ENCODE peak calls at places on chromosome 1, in six cellular contexts. E is kidney, X is astrocyte of the spinal cord, S is fibroblast of villous mesenchyme, A is GM23338, U is endothelial cell. W is an unnamed sample.
A peak's percentile ranks its signal among the peaks of the same experiment; 100 is the strongest.

GRCh38 chr1:29736582-29737188 is 500.4 kb downstream of the PTPRU start:
- DNase-seq in E (no peak), X (peak; percentile 67), S (peak; percentile 59), A (peak; percentile 89), U (peak; percentile 62), W (peak; percentile 76)

GRCh38 chr1:59016390-59016789 is 232.5 kb upstream of the JUN start:
- DNase-seq in E (no peak), X (peak; percentile 46), S (no peak), A (no peak), U (no peak), W (no peak)

GRCh38 chr1:25707280-25708016 is 90.9 kb downstream of the MAN1C1 start:
- DNase-seq in E (no peak), X (no peak), S (peak; percentile 77), A (peak; percentile 68), U (no peak), W (no peak)

GRCh38 chr1:244065063-244065788 is 14.1 kb downstream of the ZBTB18 start:
- DNase-seq in E (no peak), X (no peak), S (no peak), A (no peak), U (no peak), W (no peak)

GRCh38 chr1:61056674-61057439 is 25.5 kb upstream of the NFIA start:
- DNase-seq in E (peak; percentile 78), X (peak; percentile 52), S (peak; percentile 47), A (peak; percentile 8), U (peak; percentile 34), W (peak; percentile 69)

GRCh38 chr1:184262119-184262518 is 124.7 kb upstream of the C1orf21 start:
- DNase-seq in E (no peak), X (no peak), S (no peak), A (no peak), U (no peak), W (no peak)

GRCh38 chr1:211606327-211606913 is 27.5 kb upstream of the SLC30A1 start:
- DNase-seq in E (no peak), X (no peak), S (no peak), A (no peak), U (no peak), W (no peak)

GRCh38 chr1:78071696-78072095 is 25.9 kb downstream of the GIPC2 start:
- DNase-seq in E (no peak), X (no peak), S (no peak), A (no peak), U (no peak), W (no peak)

GRCh38 chr1:201511925-201512539 is 5.1 kb upstream of the CSRP1 start:
- DNase-seq in E (peak; percentile 91), X (peak; percentile 21), S (peak; percentile 36), A (peak; percentile 70), U (peak; percentile 42), W (no peak)

GRCh38 chr1:208670778-208671177 is 426.6 kb upstream of the PLXNA2 start:
- DNase-seq in E (no peak), X (no peak), S (no peak), A (no peak), U (no peak), W (no peak)

GRCh38 chr1:197958438-197958837 is 41.3 kb downstream of the LHX9 start:
- DNase-seq in E (no peak), X (no peak), S (no peak), A (no peak), U (no peak), W (no peak)

GRCh38 chr1:77175230-77175844 is 43.9 kb downstream of the PIGK start:
- DNase-seq in E (no peak), X (peak; percentile 37), S (peak; percentile 2), A (peak; percentile 59), U (no peak), W (peak; percentile 13)

GRCh38 chr1:115883240-115883639 is 42.3 kb upstream of the NHLH2 start:
- DNase-seq in E (no peak), X (no peak), S (no peak), A (no peak), U (no peak), W (no peak)

GRCh38 chr1:117857434-117857833 is 72.0 kb downstream of the GDAP2 start:
- DNase-seq in E (no peak), X (no peak), S (peak; percentile 75), A (no peak), U (no peak), W (peak; percentile 17)

GRCh38 chr1:247007511-247008405 is at the start of gene ZNF695:
- DNase-seq in E (peak; percentile 93), X (peak; percentile 96), S (peak; percentile 92), A (peak; percentile 99), U (peak; percentile 90), W (peak; percentile 95)

GRCh38 chr1:105204836-105205371 is 1455.2 kb downstream of the AMY1C start:
- DNase-seq in E (no peak), X (no peak), S (no peak), A (peak; percentile 28), U (no peak), W (no peak)
- TF ChIP-seq CTCF in E (no peak), X (no peak), S (no peak), A (peak; percentile 38), U (no peak), W (no peak)

GRCh38 chr1:112614460-112615065 is 4.4 kb downstream of the ST7L start:
- DNase-seq in E (no peak), X (peak; percentile 71), S (peak; percentile 73), A (peak; percentile 55), U (no peak), W (peak; percentile 77)
- TF ChIP-seq CTCF in E (peak; percentile 19), X (peak; percentile 67), S (peak; percentile 77), A (peak; percentile 58), U (no peak), W (peak; percentile 70)

GRCh38 chr1:235199441-235199840 is 38.4 kb upstream of the RBM34 start:
- DNase-seq in E (no peak), X (peak; percentile 72), S (peak; percentile 34), A (peak; percentile 90), U (peak; percentile 29), W (peak; percentile 73)
- TF ChIP-seq CTCF in E (peak; percentile 25), X (peak; percentile 53), S (peak; percentile 46), A (peak; percentile 63), U (no peak), W (peak; percentile 58)

GRCh38 chr1:229808272-229808671 is 182.2 kb downstream of the URB2 start:
- DNase-seq in E (no peak), X (no peak), S (no peak), A (no peak), U (no peak), W (no peak)

GRCh38 chr1:229812693-229813092 is 186.6 kb downstream of the URB2 start:
- DNase-seq in E (no peak), X (no peak), S (no peak), A (no peak), U (no peak), W (no peak)

GRCh38 chr1:229812148-229812547 is 186.1 kb downstream of the URB2 start:
- DNase-seq in E (no peak), X (no peak), S (no peak), A (no peak), U (no peak), W (no peak)

GRCh38 chr1:229815076-229815475 is 189.0 kb downstream of the URB2 start:
- DNase-seq in E (no peak), X (no peak), S (no peak), A (peak; percentile 6), U (no peak), W (no peak)

DNA sequence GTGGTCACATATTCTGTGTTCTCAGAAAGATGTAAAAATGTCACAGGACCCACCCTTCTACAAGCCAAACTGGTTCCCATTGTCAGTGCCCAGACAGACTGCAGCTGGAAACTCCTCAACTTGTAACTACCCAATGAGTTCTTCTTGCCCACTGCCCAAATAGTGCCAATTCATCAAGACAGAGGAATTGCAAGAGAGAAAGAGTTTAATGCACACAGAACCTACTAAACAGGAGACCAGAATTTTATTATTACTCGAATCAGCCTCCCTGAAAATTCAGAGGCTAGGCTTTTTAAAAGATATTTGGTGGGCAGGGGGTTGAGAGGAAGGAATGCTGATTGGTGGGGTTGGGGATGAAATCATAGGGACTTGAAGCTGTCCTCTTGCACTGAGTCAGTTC is 184.1 kb downstream of the URB2 start:
- DNase-seq in E (no peak), X (no peak), S (no peak), A (no peak), U (no peak), W (no peak)
- TF ChIP-seq CTCF in E (no peak), X (no peak), S (no peak), A (no peak), U (no peak), W (no peak)

GRCh38 chr1:938088-938683 is 14.5 kb downstream of the SAMD11 start:
- DNase-seq in E (no peak), X (peak; percentile 29), S (peak; percentile 42), A (no peak), U (peak; percentile 58), W (peak; percentile 32)
- TF ChIP-seq CTCF in E (peak; percentile 68), X (peak; percentile 46), S (peak; percentile 64), A (peak; percentile 29), U (no peak), W (peak; percentile 45)

GRCh38 chr1:153277852-153278251 is 18.4 kb downstream of the LORICRIN start:
- DNase-seq in E (no peak), X (no peak), S (no peak), A (peak; percentile 87), U (peak; percentile 48), W (no peak)
- TF ChIP-seq CTCF in E (peak; percentile 53), X (peak; percentile 40), S (peak; percentile 43), A (peak; percentile 93), U (peak; percentile 83), W (peak; percentile 43)